ENCODE peak calls at places on chromosomes 16 and 17, in seven cellular contexts. C is HCT116, F is H1, K is T47D, V is GM12878, A is K562, J is HepG2. W is an unnamed sample.

GRCh38 chr16:66489818-66490217 is 60.1 kb downstream of the TK2 start:
- DNase-seq in C (no peak), F (no peak), K (no peak), V (no peak), A (no peak), J (no peak), W (no peak)

GRCh38 chr17:3794890-3795757 is 5.9 kb downstream of the ITGAE start:
- DNase-seq in C (no peak), F (no peak), K (no peak), V (no peak), A (no peak), J (peak; percentile 78), W (no peak)

GRCh38 chr17:44786551-44787081 is 27.8 kb downstream of the ADAM11 start:
- DNase-seq in C (no peak), F (no peak), K (no peak), V (no peak), A (no peak), J (no peak), W (no peak)

GRCh38 chr17:44014437-44015172 is at the start of gene TMEM101:
- DNase-seq in C (peak; percentile 91), F (peak; percentile 86), K (peak; percentile 89), V (peak; percentile 74), A (peak; percentile 95), J (peak; percentile 92), W (peak; percentile 93)

GRCh38 chr17:4948997-4949320 is 629 bp upstream of the PFN1 start:
- DNase-seq in C (peak; percentile 64), F (peak; percentile 85), K (peak; percentile 84), V (no peak), A (peak; percentile 84), J (peak; percentile 82), W (peak; percentile 95)

GRCh38 chr17:78387982-78388941 is 9.8 kb downstream of the PGS1 start:
- DNase-seq in C (no peak), F (no peak), K (no peak), V (no peak), A (no peak), J (no peak), W (no peak)

GRCh38 chr17:66695098-66695497 is 139.8 kb upstream of the CACNG5 start:
- DNase-seq in C (no peak), F (no peak), K (no peak), V (no peak), A (no peak), J (no peak), W (no peak)

GRCh38 chr16:64437706-64438329 is 684.0 kb downstream of the CDH11 start:
- DNase-seq in C (no peak), F (no peak), K (no peak), V (no peak), A (no peak), J (no peak), W (peak; percentile 19)

GRCh38 chr16:65125871-65126270 is 4.0 kb upstream of the CDH11 start:
- DNase-seq in C (no peak), F (no peak), K (no peak), V (no peak), A (no peak), J (no peak), W (no peak)

GRCh38 chr17:80726558-80727408 is 182.1 kb downstream of the RPTOR start:
- DNase-seq in C (no peak), F (no peak), K (no peak), V (no peak), A (no peak), J (no peak), W (no peak)

GRCh38 chr16:9331503-9331902 is 240.1 kb downstream of the HAPSTR1 start:
- DNase-seq in C (no peak), F (no peak), K (no peak), V (no peak), A (no peak), J (no peak), W (no peak)

GRCh38 chr17:60148300-60148838 is 1.4 kb upstream of the CA4 start:
- DNase-seq in C (no peak), F (no peak), K (no peak), V (no peak), A (no peak), J (no peak), W (peak; percentile 20)

GRCh38 chr16:25030420-25031131 is 15.4 kb upstream of the ARHGAP17 start:
- DNase-seq in C (no peak), F (no peak), K (no peak), V (no peak), A (no peak), J (no peak), W (no peak)

GRCh38 chr16:76118344-76118743 is 158.9 kb upstream of the CNTNAP4 start:
- DNase-seq in C (no peak), F (no peak), K (no peak), V (no peak), A (no peak), J (no peak), W (no peak)

DNA sequence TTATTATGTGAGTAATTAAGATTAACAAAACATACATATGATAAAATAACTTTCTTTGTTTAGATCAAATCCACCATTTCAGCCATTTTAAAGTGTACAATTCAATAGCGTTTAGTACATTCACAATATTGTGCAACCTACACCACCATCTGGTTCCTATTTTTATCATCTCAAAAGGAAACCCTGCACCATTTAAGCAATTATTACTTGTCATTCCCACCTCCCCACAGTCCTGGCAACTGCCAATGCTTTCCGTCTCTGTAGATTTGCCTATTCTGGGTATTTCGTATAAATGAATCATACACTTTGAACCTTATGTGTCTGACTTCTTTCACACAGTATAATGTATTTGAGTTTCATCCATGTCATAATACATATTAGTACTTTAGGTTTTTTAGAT is 162.5 kb upstream of the CNTNAP4 start:
- DNase-seq in C (no peak), F (no peak), K (no peak), V (no peak), A (no peak), J (no peak), W (no peak)
- TF ChIP-seq JUND in C (no peak), F (no peak), K (no peak), V (no peak), A (no peak), J (no peak), W (no peak)

GRCh38 chr17:63834431-63835166 is 7.1 kb upstream of the FTSJ3 start:
- DNase-seq in C (peak; percentile 83), F (peak; percentile 70), K (peak; percentile 51), V (no peak), A (peak; percentile 77), J (peak; percentile 81), W (peak; percentile 87)
- TF ChIP-seq JUND in C (no peak), F (no peak), K (no peak), V (no peak), A (peak; percentile 47), J (no peak), W (no peak)

DNA sequence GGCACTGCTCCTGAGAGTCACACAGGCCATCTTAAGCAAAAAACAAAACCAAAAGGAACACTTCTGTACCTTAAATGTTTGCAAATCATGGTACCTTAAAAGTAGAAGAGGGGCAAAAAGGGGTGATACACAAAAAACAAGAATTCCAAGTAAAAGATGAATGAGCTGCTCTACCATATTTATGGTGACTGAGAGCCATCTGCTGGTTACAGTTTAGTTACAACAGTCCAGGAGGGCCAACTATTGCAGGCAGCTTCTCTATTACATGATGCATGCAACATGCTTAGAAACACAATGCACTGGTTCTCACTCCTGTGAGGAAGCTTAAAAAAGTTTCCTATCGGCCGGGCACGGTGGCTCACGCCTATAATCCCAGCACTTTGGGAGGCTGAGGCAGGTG is 53.5 kb downstream of the STX8 start:
- DNase-seq in C (no peak), F (no peak), K (peak; percentile 31), V (no peak), A (peak; percentile 17), J (peak; percentile 44), W (peak; percentile 49)
- TF ChIP-seq JUND in C (no peak), F (no peak), K (no peak), V (no peak), A (no peak), J (no peak), W (no peak)

DNA sequence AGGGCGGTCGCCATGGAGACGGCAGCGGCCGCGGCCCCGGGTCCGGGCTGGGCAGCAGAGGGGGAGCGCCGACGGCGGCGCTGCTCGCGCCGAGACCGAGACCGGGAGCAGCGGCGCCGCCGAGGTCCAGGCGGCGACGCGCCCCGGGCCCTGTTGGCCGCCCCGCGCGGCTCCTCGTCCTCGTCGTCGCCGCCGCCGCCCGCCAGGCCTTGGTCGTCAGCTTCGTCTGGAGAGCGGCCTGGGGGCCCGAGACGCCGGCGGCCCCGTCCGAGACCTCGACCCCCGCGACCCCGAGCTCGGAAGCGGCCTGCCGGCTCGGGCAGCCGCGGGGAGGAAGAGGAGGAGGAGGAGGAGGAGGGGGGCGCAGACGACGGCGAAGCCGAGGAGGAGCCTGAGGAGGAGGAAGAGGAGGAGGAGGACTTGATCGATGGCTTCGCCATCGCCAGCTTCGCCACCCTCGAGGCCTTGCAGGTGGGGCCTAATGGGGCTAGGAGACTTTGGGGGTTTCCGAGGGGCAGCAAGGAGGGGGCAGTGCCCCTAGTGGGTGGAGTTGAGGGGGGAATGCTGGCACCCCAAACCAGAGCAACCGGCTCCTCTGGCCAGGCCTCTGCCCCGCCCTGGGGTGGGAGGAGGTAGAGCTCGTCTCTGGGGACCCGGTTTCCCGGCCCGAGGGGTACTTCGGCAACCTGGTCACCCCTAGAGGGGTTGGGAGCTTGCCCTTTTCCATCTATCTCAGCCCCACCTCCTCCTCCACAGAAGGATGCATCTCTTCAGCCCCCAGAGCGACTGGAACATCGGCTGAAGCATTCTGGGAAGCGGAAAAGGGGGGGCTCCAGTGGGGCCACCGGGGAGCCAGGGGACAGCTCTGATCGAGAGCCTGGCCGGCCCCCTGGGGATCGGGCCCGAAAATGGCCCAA is 1.5 kb downstream of the FBRS start:
- DNase-seq in C (no peak), F (no peak), K (peak; percentile 34), V (no peak), A (no peak), J (no peak), W (peak; percentile 82)
- TF ChIP-seq JUND in C (no peak), F (no peak), K (no peak), V (no peak), A (no peak), J (no peak), W (no peak)

DNA sequence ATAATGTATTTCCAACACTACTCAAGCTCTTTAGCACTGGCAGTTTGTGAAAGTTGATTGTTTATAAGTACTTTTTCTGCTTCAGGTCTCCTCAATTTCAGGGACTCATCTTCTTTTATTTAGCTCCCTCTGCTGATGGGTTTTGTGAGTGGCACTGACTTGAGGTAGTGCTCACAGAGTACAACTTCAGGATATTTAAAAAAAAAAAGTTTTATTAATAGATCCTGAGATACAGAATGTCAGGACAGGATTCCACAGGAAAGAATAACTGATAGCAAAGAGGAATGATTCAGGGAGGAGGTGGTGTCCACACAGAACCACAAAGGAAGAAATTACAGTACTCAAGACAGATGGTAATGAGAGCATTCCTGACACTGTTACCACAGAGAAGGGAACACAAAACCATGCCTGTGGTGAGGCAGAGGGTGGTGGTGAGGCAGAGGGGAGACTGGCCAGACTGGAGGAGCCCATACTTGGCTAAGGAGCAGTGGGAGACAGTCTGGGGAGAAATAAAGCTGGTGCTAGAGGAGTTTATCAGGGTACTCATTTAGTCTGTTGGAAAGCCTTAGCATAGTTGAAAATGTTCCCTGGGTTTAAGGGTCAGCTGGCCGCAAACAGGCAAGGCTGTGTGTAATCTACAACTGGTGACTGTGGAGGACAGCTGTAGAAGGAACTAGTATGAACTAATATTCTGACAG is 63.7 kb downstream of the SPAG9 start:
- DNase-seq in C (peak; percentile 32), F (peak; percentile 52), K (peak; percentile 46), V (no peak), A (peak; percentile 24), J (peak; percentile 68), W (peak; percentile 49)
- TF ChIP-seq JUND in C (no peak), F (no peak), K (no peak), V (no peak), A (no peak), J (no peak), W (peak; percentile 26)